ENCODE peak calls at places on chromosomes 7 and 10, in six cellular contexts. E, S, G, Y, I and C are unnamed samples.

GRCh38 chr7:56290548-56290947 is 174.3 kb upstream of the NUPR2 start:
- DNase-seq in E (no peak), S (no peak), G (no peak), Y (no peak), I (no peak), C (no peak)

GRCh38 chr10:124348801-124349200 is 69.9 kb downstream of the OAT start:
- DNase-seq in E (no peak), S (no peak), G (no peak), Y (no peak), I (no peak), C (peak)

GRCh38 chr10:27819781-27820531 is 74.3 kb upstream of the MKX start:
- DNase-seq in E (peak), S (peak), G (peak), Y (no peak), I (peak), C (no peak)

GRCh38 chr7:20232848-20233247 is 15.7 kb upstream of the MACC1 start:
- DNase-seq in E (no peak), S (no peak), G (no peak), Y (no peak), I (no peak), C (no peak)

GRCh38 chr7:55198634-55199366 is 166.3 kb upstream of the LANCL2 start:
- DNase-seq in E (no peak), S (no peak), G (no peak), Y (no peak), I (no peak), C (no peak)

GRCh38 chr7:73582664-73583202 is 4.4 kb upstream of the TBL2 start:
- DNase-seq in E (no peak), S (no peak), G (no peak), Y (no peak), I (no peak), C (no peak)

GRCh38 chr10:1400129-1400865 is 337.0 kb downstream of the ADARB2 start:
- DNase-seq in E (no peak), S (no peak), G (peak), Y (no peak), I (no peak), C (peak)

GRCh38 chr7:101237206-101238067 is at the start of gene CLDN15:
- DNase-seq in E (no peak), S (peak), G (peak), Y (no peak), I (peak), C (no peak)

GRCh38 chr7:128017460-128017859 is 13.8 kb downstream of the LRRC4 start:
- DNase-seq in E (no peak), S (no peak), G (no peak), Y (no peak), I (no peak), C (no peak)

GRCh38 chr7:157932498-157933218 is 595.9 kb downstream of the DNAJB6 start:
- DNase-seq in E (peak), S (no peak), G (peak), Y (no peak), I (no peak), C (no peak)

GRCh38 chr7:38215115-38215514 is 37.1 kb downstream of the STARD3NL start:
- DNase-seq in E (peak), S (no peak), G (peak), Y (no peak), I (peak), C (no peak)

GRCh38 chr7:75891815-75892411 is 13.1 kb downstream of the RHBDD2 start:
- DNase-seq in E (no peak), S (no peak), G (no peak), Y (no peak), I (no peak), C (no peak)